ENCODE peak calls at places on chromosomes 16 and 17, in seven cellular contexts. Z is fibroblast of the conjunctiva; T is GM03348; W is NCI-H446 treated with DMSO at 0.1 percent for 48 hours; U is Right ventricle myocardium superior; D is type B pancreatic cell; Y is naive thymus-derived CD8-positive, alpha-beta T cell. I is an unnamed sample.

GRCh38 chr17:16463341-16464000 is 28.5 kb downstream of the LRRC75A start:
- DNase-seq in Z (no peak), T (peak; percentile 66), W (no peak), U (peak; percentile 68), D (no peak), Y (no peak), I (no peak)

GRCh38 chr17:63278731-63279442 is 167.2 kb downstream of the CYB561 start:
- DNase-seq in Z (no peak), T (no peak), W (no peak), U (no peak), D (no peak), Y (no peak), I (peak; percentile 60)

GRCh38 chr17:83174859-83175550 is 95.6 kb downstream of the METRNL start:
- DNase-seq in Z (no peak), T (no peak), W (no peak), U (peak; percentile 27), D (peak; percentile 51), Y (no peak), I (no peak)

GRCh38 chr16:21302898-21303528 is 24.9 kb upstream of the CRYM start:
- DNase-seq in Z (peak; percentile 76), T (peak; percentile 59), W (no peak), U (no peak), D (no peak), Y (no peak), I (no peak)

GRCh38 chr16:87636050-87636684 is 33.9 kb downstream of the JPH3 start:
- DNase-seq in Z (peak; percentile 57), T (peak; percentile 97), W (peak; percentile 1), U (peak; percentile 92), D (no peak), Y (peak; percentile 79), I (peak; percentile 93)

GRCh38 chr16:67833035-67833417 is 9.1 kb upstream of the THAP11 start:
- DNase-seq in Z (peak; percentile 28), T (peak; percentile 83), W (no peak), U (no peak), D (no peak), Y (no peak), I (no peak)

GRCh38 chr16:25771812-25772568 is 80.2 kb downstream of the HS3ST4 start:
- DNase-seq in Z (no peak), T (no peak), W (no peak), U (no peak), D (no peak), Y (no peak), I (no peak)

GRCh38 chr16:55133654-55134053 is 190.3 kb upstream of the IRX6 start:
- DNase-seq in Z (no peak), T (no peak), W (no peak), U (no peak), D (no peak), Y (no peak), I (no peak)

GRCh38 chr17:75910699-75911098 is 6.0 kb upstream of the MRPL38 start:
- DNase-seq in Z (no peak), T (no peak), W (no peak), U (no peak), D (no peak), Y (no peak), I (no peak)

GRCh38 chr17:12667299-12667958 is 1.7 kb downstream of the MYOCD start:
- DNase-seq in Z (peak; percentile 43), T (peak; percentile 51), W (no peak), U (no peak), D (no peak), Y (no peak), I (peak; percentile 52)

GRCh38 chr16:82630219-82630618 is 3.5 kb downstream of the CDH13 start:
- DNase-seq in Z (no peak), T (peak; percentile 52), W (no peak), U (no peak), D (no peak), Y (no peak), I (no peak)

GRCh38 chr17:34665803-34666763 is 86.7 kb downstream of the TMEM132E start:
- DNase-seq in Z (no peak), T (no peak), W (no peak), U (no peak), D (no peak), Y (no peak), I (no peak)

GRCh38 chr17:64736804-64737492 is 74.8 kb upstream of the SMURF2 start:
- DNase-seq in Z (no peak), T (no peak), W (no peak), U (no peak), D (no peak), Y (peak; percentile 55), I (peak; percentile 51)

GRCh38 chr17:8047769-8048110 is 8.9 kb downstream of the ALOX15B start:
- DNase-seq in Z (no peak), T (no peak), W (no peak), U (no peak), D (no peak), Y (no peak), I (no peak)

GRCh38 chr17:28897769-28898259 is 281 bp upstream of the FLOT2 start:
- DNase-seq in Z (no peak), T (no peak), W (no peak), U (no peak), D (no peak), Y (no peak), I (no peak)

GRCh38 chr17:48952904-48953303 is 8.3 kb upstream of the SNF8 start:
- DNase-seq in Z (no peak), T (no peak), W (no peak), U (no peak), D (no peak), Y (no peak), I (no peak)

GRCh38 chr17:18368948-18369347 is 5.6 kb upstream of the SHMT1 start:
- DNase-seq in Z (no peak), T (no peak), W (no peak), U (no peak), D (no peak), Y (no peak), I (no peak)

GRCh38 chr16:4795181-4795827 is at the start of gene SMIM22:
- DNase-seq in Z (no peak), T (no peak), W (no peak), U (no peak), D (no peak), Y (no peak), I (no peak)

GRCh38 chr17:40561871-40562611 is 3.2 kb downstream of the CCR7 start:
- DNase-seq in Z (no peak), T (no peak), W (no peak), U (no peak), D (no peak), Y (peak; percentile 80), I (peak; percentile 7)